ENCODE peak calls at places on chromosomes 6 and 20, in four cellular contexts. H, Q, B and L are unnamed samples.

GRCh38 chr20:49603209-49603627 is 35.3 kb upstream of the PTGIS start:
- DNase-seq in H (no peak), B (peak; percentile 35), Q (no peak), L (no peak)

GRCh38 chr20:32037929-32038328 is 14.1 kb upstream of the HCK start:
- DNase-seq in Q (no peak), B (no peak), H (no peak), L (no peak)

GRCh38 chr6:99608059-99608885 is 1.6 kb downstream of the PRDM13 start:
- DNase-seq in H (no peak), B (no peak), Q (no peak), L (no peak)

GRCh38 chr6:41408576-41408975 is 73.2 kb downstream of the NCR2 start:
- DNase-seq in B (no peak), H (no peak), Q (no peak), L (no peak)

GRCh38 chr6:26331809-26332226 is 33.2 kb upstream of the BTN3A2 start:
- DNase-seq in Q (no peak), B (no peak), H (no peak), L (no peak)

GRCh38 chr6:107489636-107490567 is at the start of gene SOBP:
- DNase-seq in B (no peak), H (peak; percentile 12), Q (peak; percentile 46), L (peak; percentile 84)

GRCh38 chr20:1190847-1191246 is 6.1 kb upstream of the TMEM74B start:
- DNase-seq in Q (no peak), B (no peak), H (no peak), L (no peak)

GRCh38 chr6:33904050-33904827 is 100.4 kb upstream of the MLN start:
- DNase-seq in B (peak; percentile 78), H (peak; percentile 22), Q (peak; percentile 46), L (peak; percentile 76)

GRCh38 chr20:3213226-3213625 is 3.9 kb downstream of the ITPA start:
- DNase-seq in Q (no peak), B (no peak), H (no peak), L (no peak)

GRCh38 chr20:4021905-4022304 is 6.5 kb upstream of the RNF24 start:
- DNase-seq in H (no peak), B (no peak), Q (no peak), L (no peak)

GRCh38 chr6:71157350-71157749 is 131.3 kb upstream of the OGFRL1 start:
- DNase-seq in Q (no peak), B (no peak), H (no peak), L (no peak)

GRCh38 chr6:144413418-144413817 is 128.3 kb downstream of the UTRN start:
- DNase-seq in Q (no peak), B (no peak), H (no peak), L (no peak)

GRCh38 chr20:37336369-37337207 is 9.4 kb upstream of the SRC start:
- DNase-seq in Q (peak; percentile 86), H (no peak), B (peak; percentile 40), L (peak; percentile 37)

GRCh38 chr20:63230800-63231268 is 4.9 kb upstream of the BIRC7 start:
- DNase-seq in Q (no peak), H (no peak), B (peak; percentile 43), L (no peak)

GRCh38 chr20:46994341-46994740 is 99.7 kb downstream of the EYA2 start:
- DNase-seq in B (no peak), H (peak; percentile 1), Q (peak; percentile 58), L (peak; percentile 39)

GRCh38 chr20:36491901-36492617 is 49.3 kb upstream of the MYL9 start:
- DNase-seq in B (peak; percentile 43), H (peak; percentile 45), Q (peak; percentile 62), L (peak; percentile 73)

GRCh38 chr20:24990810-24991252 is 1.7 kb downstream of the APMAP start:
- DNase-seq in Q (no peak), H (no peak), B (no peak), L (no peak)

GRCh38 chr6:167341665-167342655 is 17.1 kb downstream of the TTLL2 start:
- DNase-seq in Q (no peak), B (no peak), H (no peak), L (no peak)

GRCh38 chr6:95119927-95120326 is 457.4 kb upstream of the MANEA start:
- DNase-seq in B (no peak), Q (no peak), H (no peak), L (no peak)

GRCh38 chr20:40991181-40991889 is 37.3 kb upstream of the TOP1 start:
- DNase-seq in B (no peak), H (no peak), Q (peak; percentile 72), L (peak; percentile 47)

GRCh38 chr6:153117986-153118886 is 12.8 kb downstream of the RGS17 start:
- DNase-seq in H (no peak), Q (no peak), B (no peak), L (no peak)

GRCh38 chr6:89866024-89866678 is 28.1 kb upstream of the GJA10 start:
- DNase-seq in Q (no peak), H (no peak), B (no peak), L (no peak)

GRCh38 chr6:98627129-98627775 is 207.1 kb upstream of the POU3F2 start:
- DNase-seq in H (no peak), Q (no peak), B (no peak), L (no peak)

GRCh38 chr6:163707385-163708355 is 293.2 kb downstream of the QKI start:
- DNase-seq in Q (no peak), H (no peak), B (no peak), L (no peak)

GRCh38 chr6:154414021-154414813 is 57.6 kb upstream of the IPCEF1 start:
- DNase-seq in H (no peak), B (no peak), Q (no peak), L (no peak)

GRCh38 chr6:23244300-23244699 is 674.9 kb downstream of the HDGFL1 start:
- DNase-seq in H (no peak), B (no peak), Q (no peak), L (no peak)

GRCh38 chr20:50226093-50226974 is 35.7 kb downstream of the CEBPB start:
- DNase-seq in B (no peak), H (no peak), Q (no peak), L (no peak)

GRCh38 chr6:18501313-18502013 is 114.3 kb downstream of the RNF144B start:
- DNase-seq in B (no peak), H (no peak), Q (no peak), L (no peak)

GRCh38 chr6:15365273-15365687 is 119.4 kb downstream of the JARID2 start:
- DNase-seq in B (peak; percentile 82), H (peak; percentile 36), Q (no peak), L (no peak)

GRCh38 chr6:71822626-71823025 is 63.7 kb upstream of the RIMS1 start:
- DNase-seq in H (no peak), B (no peak), Q (no peak), L (no peak)

GRCh38 chr20:9220874-9221547 is 152.1 kb downstream of the PLCB4 start:
- DNase-seq in B (no peak), H (no peak), Q (no peak), L (no peak)

GRCh38 chr20:49034070-49034732 is 11.9 kb upstream of the CSE1L start:
- DNase-seq in B (no peak), Q (no peak), H (no peak), L (no peak)

GRCh38 chr6:21748343-21749063 is 155.0 kb downstream of the SOX4 start:
- DNase-seq in B (peak; percentile 5), H (no peak), Q (no peak), L (no peak)

GRCh38 chr6:3162067-3162497 is 4.7 kb upstream of the TUBB2A start:
- DNase-seq in H (no peak), B (no peak), Q (no peak), L (no peak)

GRCh38 chr6:13079096-13079758 is 249.1 kb downstream of the TBC1D7 start:
- DNase-seq in B (no peak), Q (no peak), H (no peak), L (no peak)

GRCh38 chr6:149328083-149328482 is 10.6 kb downstream of the TAB2 start:
- DNase-seq in Q (no peak), B (no peak), H (no peak), L (no peak)

GRCh38 chr6:140271759-140272377 is 897.4 kb upstream of the CITED2 start:
- DNase-seq in Q (peak; percentile 6), B (no peak), H (no peak), L (no peak)

GRCh38 chr6:33213166-33213988 is 5.1 kb downstream of the RING1 start:
- DNase-seq in H (no peak), B (no peak), Q (no peak), L (no peak)